ENCODE peak calls at places on chromosomes 5 and 9, in ten cellular contexts. B is GM12891; C is GM12865; J is GM04503; W is endodermal cell; E is AML-193; A is epithelial cell of prostate; P is activated T-helper 9 cell treated with anti-CD3 and anti-CD28 coated beads, Interleukin-2, amount 50 U/mL, for 16 hours; R is GM04504; H is NCI-H1105 treated with DMSO at 0.1 percent for 48 hours. T is an unnamed sample.
A peak's percentile ranks its signal among the peaks of the same experiment; 100 is the strongest.

GRCh38 chr5:33628781-33629180 is 188.0 kb downstream of the TARS1 start:
- DNase-seq in E (no peak), C (no peak), B (no peak), W (no peak), H (no peak), J (no peak), R (no peak), A (no peak), P (no peak), T (no peak)

GRCh38 chr5:127988149-127988755 is 95.3 kb upstream of the SLC12A2 start:
- DNase-seq in H (peak; percentile 60), P (no peak), R (peak; percentile 68), A (peak; percentile 44), E (no peak), B (no peak), W (no peak), J (peak; percentile 47), C (no peak), T (no peak)

GRCh38 chr5:151520294-151520693 is 70.8 kb downstream of the FAT2 start:
- DNase-seq in W (no peak), E (no peak), P (no peak), A (no peak), J (no peak), R (no peak), B (no peak), H (no peak), C (no peak), T (no peak)

GRCh38 chr9:121464968-121465367 is 34.7 kb downstream of the GGTA1 start:
- DNase-seq in W (no peak), P (no peak), R (no peak), H (peak; percentile 19), J (no peak), A (no peak), E (no peak), B (no peak), C (no peak), T (no peak)

GRCh38 chr5:98065261-98065909 is 708.1 kb upstream of the RGMB start:
- DNase-seq in J (no peak), R (no peak), P (no peak), B (no peak), H (no peak), E (no peak), C (no peak), W (no peak), A (no peak), T (no peak)

GRCh38 chr5:142326480-142326938 is 1.7 kb upstream of the SPRY4 start:
- DNase-seq in B (no peak), H (no peak), R (no peak), C (no peak), P (no peak), J (no peak), A (no peak), W (no peak), E (no peak), T (no peak)

GRCh38 chr5:138035605-138036537 is 3.0 kb upstream of the FAM13B start:
- DNase-seq in B (no peak), H (peak; percentile 84), J (peak; percentile 58), C (peak; percentile 91), W (peak; percentile 85), P (peak; percentile 30), R (peak; percentile 76), E (peak; percentile 92), A (peak; percentile 59), T (no peak)

GRCh38 chr9:35452481-35452880 is 37.4 kb upstream of the RUSC2 start:
- DNase-seq in B (no peak), H (no peak), R (no peak), C (peak; percentile 4), J (no peak), A (no peak), P (no peak), W (peak; percentile 53), E (no peak), T (no peak)

GRCh38 chr9:11338130-11338529 is 725.3 kb upstream of the PTPRD start:
- DNase-seq in A (no peak), E (no peak), P (no peak), H (no peak), C (peak; percentile 0), J (no peak), W (no peak), R (no peak), B (no peak), T (no peak)

GRCh38 chr5:150989695-150990094 is 30.7 kb upstream of the GPX3 start:
- DNase-seq in J (no peak), A (no peak), B (no peak), R (no peak), E (peak; percentile 30), P (no peak), H (no peak), W (peak; percentile 79), C (peak; percentile 12), T (no peak)

GRCh38 chr5:126446498-126447224 is 23.5 kb downstream of the GRAMD2B start:
- DNase-seq in W (no peak), C (peak; percentile 74), B (no peak), A (peak; percentile 99), R (peak; percentile 77), E (no peak), P (no peak), H (no peak), J (peak; percentile 76), T (no peak)

GRCh38 chr5:10201223-10201868 is 48.3 kb downstream of the ATPSCKMT start:
- DNase-seq in E (peak; percentile 11), B (no peak), C (no peak), H (no peak), P (no peak), J (no peak), R (no peak), A (no peak), W (peak; percentile 82), T (no peak)

GRCh38 chr5:131979816-131980215 is 31.6 kb downstream of the ACSL6 start:
- DNase-seq in W (peak; percentile 20), A (no peak), J (no peak), H (no peak), C (no peak), B (no peak), E (no peak), P (no peak), R (no peak), T (peak; percentile 18)

GRCh38 chr5:39503148-39503547 is 78.4 kb upstream of the DAB2 start:
- DNase-seq in B (no peak), P (no peak), H (no peak), A (no peak), E (no peak), J (no peak), W (no peak), C (no peak), R (peak; percentile 51), T (no peak)

GRCh38 chr9:72128526-72128925 is 20.7 kb upstream of the GDA start:
- DNase-seq in A (no peak), H (no peak), P (no peak), B (no peak), E (no peak), C (no peak), R (no peak), W (no peak), J (no peak), T (no peak)

GRCh38 chr5:175870820-175871447 is 444 bp upstream of the CPLX2 start:
- DNase-seq in R (no peak), C (no peak), P (no peak), H (no peak), B (no peak), A (no peak), J (no peak), E (no peak), W (no peak), T (no peak)

GRCh38 chr9:23824241-23825142 is 1.5 kb downstream of the ELAVL2 start:
- DNase-seq in A (no peak), E (no peak), P (no peak), J (no peak), C (no peak), B (no peak), R (no peak), H (no peak), W (peak; percentile 85), T (no peak)

GRCh38 chr5:153537225-153537624 is 46.8 kb downstream of the GRIA1 start:
- DNase-seq in C (no peak), R (no peak), W (no peak), P (no peak), B (no peak), A (no peak), H (no peak), E (no peak), J (no peak), T (no peak)

GRCh38 chr5:99177796-99178195 is 249.0 kb upstream of the CHD1 start:
- DNase-seq in E (no peak), H (no peak), P (no peak), A (no peak), J (no peak), W (no peak), B (no peak), C (no peak), R (no peak), T (no peak)

GRCh38 chr9:5485365-5486085 is 24.8 kb upstream of the PDCD1LG2 start:
- DNase-seq in B (no peak), W (no peak), A (no peak), C (no peak), H (no peak), E (no peak), J (no peak), P (no peak), R (no peak), T (no peak)

GRCh38 chr5:117657591-117657990 is 1083.0 kb upstream of the SEMA6A start:
- DNase-seq in J (no peak), C (no peak), A (no peak), R (no peak), B (no peak), H (peak; percentile 84), E (no peak), W (no peak), P (no peak), T (no peak)

GRCh38 chr9:6330958-6331634 is 2.9 kb downstream of the TPD52L3 start:
- DNase-seq in P (no peak), E (no peak), J (no peak), H (no peak), A (no peak), W (no peak), B (no peak), R (no peak), C (no peak), T (no peak)

GRCh38 chr5:431001-431710 is 11.8 kb upstream of the EXOC3 start:
- DNase-seq in P (no peak), A (no peak), R (no peak), H (peak; percentile 17), C (peak; percentile 75), E (no peak), J (no peak), W (peak; percentile 93), B (peak; percentile 64), T (no peak)

GRCh38 chr9:33130501-33130900 is 36.6 kb downstream of the B4GALT1 start:
- DNase-seq in A (no peak), H (no peak), P (no peak), R (no peak), E (no peak), W (no peak), J (no peak), B (no peak), C (peak; percentile 75), T (no peak)

GRCh38 chr9:126491256-126491879 is 122.4 kb upstream of the LMX1B start:
- DNase-seq in C (peak; percentile 68), R (peak; percentile 27), B (no peak), A (no peak), J (no peak), H (peak; percentile 64), E (peak; percentile 56), P (no peak), W (peak; percentile 72), T (peak; percentile 15)

GRCh38 chr9:78437721-78438610 is 141.0 kb downstream of the PSAT1 start:
- DNase-seq in R (no peak), A (no peak), J (no peak), W (no peak), C (no peak), H (no peak), E (no peak), P (no peak), B (no peak), T (no peak)

GRCh38 chr9:135156525-135157510 is 69.3 kb downstream of the OLFM1 start:
- DNase-seq in C (peak; percentile 34), B (no peak), A (no peak), R (no peak), H (no peak), E (no peak), J (no peak), W (peak; percentile 96), P (no peak), T (no peak)

GRCh38 chr5:139051392-139051791 is 146.8 kb downstream of the SIL1 start:
- DNase-seq in J (no peak), E (no peak), C (no peak), B (no peak), R (no peak), A (no peak), H (no peak), W (no peak), P (no peak), T (no peak)